ENCODE peak calls at places on chromosomes 3 and 15, in six cellular contexts. One of them, this sample, is unnamed.

GRCh38 chr15:44427756-44428724 is 611 bp downstream of the CTDSPL2 start:
- DNase-seq in endothelial cell of umbilical vein: peak; percentile 39
- DNase-seq in dorsolateral prefrontal cortex: no peak
- DNase-seq in foreskin fibroblast: no peak
- DNase-seq in adrenal gland: no peak
- DNase-seq in mammary epithelial cell: peak; percentile 83
- DNase-seq in this sample: peak; percentile 74

GRCh38 chr3:197001106-197001971 is 28.3 kb downstream of the MELTF start:
- DNase-seq in endothelial cell of umbilical vein: no peak
- DNase-seq in dorsolateral prefrontal cortex: no peak
- DNase-seq in foreskin fibroblast: no peak
- DNase-seq in adrenal gland: no peak
- DNase-seq in mammary epithelial cell: peak; percentile 50
- DNase-seq in this sample: no peak

GRCh38 chr15:57216288-57216687 is 160.0 kb upstream of the CGNL1 start:
- DNase-seq in endothelial cell of umbilical vein: peak; percentile 68
- DNase-seq in dorsolateral prefrontal cortex: no peak
- DNase-seq in foreskin fibroblast: peak; percentile 90
- DNase-seq in adrenal gland: no peak
- DNase-seq in mammary epithelial cell: peak; percentile 64
- DNase-seq in this sample: no peak

GRCh38 chr3:4426782-4427344 is 40.2 kb downstream of the SUMF1 start:
- DNase-seq in endothelial cell of umbilical vein: peak; percentile 46
- DNase-seq in dorsolateral prefrontal cortex: no peak
- DNase-seq in foreskin fibroblast: peak; percentile 92
- DNase-seq in adrenal gland: no peak
- DNase-seq in mammary epithelial cell: peak; percentile 72
- DNase-seq in this sample: no peak

GRCh38 chr3:99869621-99870020 is 52.0 kb downstream of the CMSS1 start:
- DNase-seq in endothelial cell of umbilical vein: no peak
- DNase-seq in dorsolateral prefrontal cortex: no peak
- DNase-seq in foreskin fibroblast: no peak
- DNase-seq in adrenal gland: no peak
- DNase-seq in mammary epithelial cell: no peak
- DNase-seq in this sample: no peak

GRCh38 chr3:143288944-143289343 is 169.4 kb downstream of the CHST2 start:
- DNase-seq in endothelial cell of umbilical vein: no peak
- DNase-seq in dorsolateral prefrontal cortex: no peak
- DNase-seq in foreskin fibroblast: no peak
- DNase-seq in adrenal gland: no peak
- DNase-seq in mammary epithelial cell: no peak
- DNase-seq in this sample: no peak

GRCh38 chr3:53142986-53143385 is 12.8 kb upstream of the RFT1 start:
- DNase-seq in endothelial cell of umbilical vein: no peak
- DNase-seq in dorsolateral prefrontal cortex: no peak
- DNase-seq in foreskin fibroblast: no peak
- DNase-seq in adrenal gland: no peak
- DNase-seq in mammary epithelial cell: no peak
- DNase-seq in this sample: no peak

GRCh38 chr3:147943265-147943945 is 534.2 kb downstream of the ZIC1 start:
- DNase-seq in endothelial cell of umbilical vein: peak; percentile 85
- DNase-seq in dorsolateral prefrontal cortex: no peak
- DNase-seq in foreskin fibroblast: peak; percentile 93
- DNase-seq in adrenal gland: no peak
- DNase-seq in mammary epithelial cell: peak; percentile 84
- DNase-seq in this sample: no peak

GRCh38 chr15:22918056-22918455 is 62.1 kb downstream of the CYFIP1 start:
- DNase-seq in endothelial cell of umbilical vein: no peak
- DNase-seq in dorsolateral prefrontal cortex: no peak
- DNase-seq in foreskin fibroblast: peak; percentile 67
- DNase-seq in adrenal gland: no peak
- DNase-seq in mammary epithelial cell: peak; percentile 77
- DNase-seq in this sample: no peak

GRCh38 chr15:70486451-70487379 is 276.6 kb downstream of the UACA start:
- DNase-seq in endothelial cell of umbilical vein: no peak
- DNase-seq in dorsolateral prefrontal cortex: no peak
- DNase-seq in foreskin fibroblast: no peak
- DNase-seq in adrenal gland: no peak
- DNase-seq in mammary epithelial cell: peak; percentile 93
- DNase-seq in this sample: no peak

GRCh38 chr3:161890147-161890625 is 393.6 kb downstream of the OTOL1 start:
- DNase-seq in endothelial cell of umbilical vein: peak; percentile 18
- DNase-seq in dorsolateral prefrontal cortex: no peak
- DNase-seq in foreskin fibroblast: peak; percentile 98
- DNase-seq in adrenal gland: no peak
- DNase-seq in mammary epithelial cell: peak; percentile 62
- DNase-seq in this sample: peak; percentile 72

GRCh38 chr3:134463676-134464611 is 21.8 kb downstream of the ANAPC13 start:
- DNase-seq in endothelial cell of umbilical vein: no peak
- DNase-seq in dorsolateral prefrontal cortex: no peak
- DNase-seq in foreskin fibroblast: peak; percentile 90
- DNase-seq in adrenal gland: no peak
- DNase-seq in mammary epithelial cell: peak; percentile 68
- DNase-seq in this sample: no peak

GRCh38 chr3:70597312-70597711 is 284.9 kb upstream of the MDFIC2 start:
- DNase-seq in endothelial cell of umbilical vein: no peak
- DNase-seq in dorsolateral prefrontal cortex: no peak
- DNase-seq in foreskin fibroblast: no peak
- DNase-seq in adrenal gland: no peak
- DNase-seq in mammary epithelial cell: no peak
- DNase-seq in this sample: no peak

GRCh38 chr15:71195242-71195641 is 80.0 kb downstream of the THSD4 start:
- DNase-seq in endothelial cell of umbilical vein: no peak
- DNase-seq in dorsolateral prefrontal cortex: no peak
- DNase-seq in foreskin fibroblast: no peak
- DNase-seq in adrenal gland: no peak
- DNase-seq in mammary epithelial cell: no peak
- DNase-seq in this sample: no peak

GRCh38 chr15:100340721-100341661 is 784 bp downstream of the ADAMTS17 start:
- DNase-seq in endothelial cell of umbilical vein: no peak
- DNase-seq in dorsolateral prefrontal cortex: no peak
- DNase-seq in foreskin fibroblast: peak; percentile 2
- DNase-seq in adrenal gland: no peak
- DNase-seq in mammary epithelial cell: no peak
- DNase-seq in this sample: no peak

GRCh38 chr3:143783856-143784370 is 64.4 kb downstream of the SLC9A9 start:
- DNase-seq in endothelial cell of umbilical vein: no peak
- DNase-seq in dorsolateral prefrontal cortex: no peak
- DNase-seq in foreskin fibroblast: no peak
- DNase-seq in adrenal gland: no peak
- DNase-seq in mammary epithelial cell: no peak
- DNase-seq in this sample: no peak

GRCh38 chr15:74013374-74013893 is 18.9 kb downstream of the PML start:
- DNase-seq in endothelial cell of umbilical vein: no peak
- DNase-seq in dorsolateral prefrontal cortex: no peak
- DNase-seq in foreskin fibroblast: no peak
- DNase-seq in adrenal gland: no peak
- DNase-seq in mammary epithelial cell: no peak
- DNase-seq in this sample: no peak

GRCh38 chr3:45679805-45680204 is 9.4 kb upstream of the SACM1L start:
- DNase-seq in endothelial cell of umbilical vein: no peak
- DNase-seq in dorsolateral prefrontal cortex: no peak
- DNase-seq in foreskin fibroblast: no peak
- DNase-seq in adrenal gland: no peak
- DNase-seq in mammary epithelial cell: no peak
- DNase-seq in this sample: no peak

GRCh38 chr15:88341653-88342052 is 85.1 kb upstream of the NTRK3 start:
- DNase-seq in endothelial cell of umbilical vein: no peak
- DNase-seq in dorsolateral prefrontal cortex: no peak
- DNase-seq in foreskin fibroblast: no peak
- DNase-seq in adrenal gland: no peak
- DNase-seq in mammary epithelial cell: no peak
- DNase-seq in this sample: no peak

GRCh38 chr15:77440378-77440999 is 19.8 kb downstream of the HMG20A start:
- DNase-seq in endothelial cell of umbilical vein: no peak
- DNase-seq in dorsolateral prefrontal cortex: no peak
- DNase-seq in foreskin fibroblast: peak; percentile 57
- DNase-seq in adrenal gland: no peak
- DNase-seq in mammary epithelial cell: peak; percentile 44
- DNase-seq in this sample: no peak

GRCh38 chr3:122576174-122576940 is 1.1 kb upstream of the PARP15 start:
- DNase-seq in endothelial cell of umbilical vein: no peak
- DNase-seq in dorsolateral prefrontal cortex: no peak
- DNase-seq in foreskin fibroblast: peak; percentile 28
- DNase-seq in adrenal gland: no peak
- DNase-seq in mammary epithelial cell: no peak
- DNase-seq in this sample: no peak

GRCh38 chr15:60589728-60590127 is 110.8 kb upstream of the ICE2 start:
- DNase-seq in endothelial cell of umbilical vein: no peak
- DNase-seq in dorsolateral prefrontal cortex: no peak
- DNase-seq in foreskin fibroblast: no peak
- DNase-seq in adrenal gland: no peak
- DNase-seq in mammary epithelial cell: no peak
- DNase-seq in this sample: no peak
- TF ChIP-seq CTCF in endothelial cell of umbilical vein: no peak
- TF ChIP-seq CTCF in dorsolateral prefrontal cortex: no peak
- TF ChIP-seq CTCF in foreskin fibroblast: no peak
- TF ChIP-seq CTCF in adrenal gland: no peak
- TF ChIP-seq CTCF in mammary epithelial cell: no peak
- TF ChIP-seq CTCF in this sample: no peak

GRCh38 chr3:62554264-62554799 is 181.0 kb upstream of the FEZF2 start:
- DNase-seq in endothelial cell of umbilical vein: no peak
- DNase-seq in dorsolateral prefrontal cortex: no peak
- DNase-seq in foreskin fibroblast: peak; percentile 19
- DNase-seq in adrenal gland: no peak
- DNase-seq in mammary epithelial cell: no peak
- DNase-seq in this sample: no peak
- TF ChIP-seq CTCF in endothelial cell of umbilical vein: peak; percentile 8
- TF ChIP-seq CTCF in dorsolateral prefrontal cortex: no peak
- TF ChIP-seq CTCF in foreskin fibroblast: peak; percentile 22
- TF ChIP-seq CTCF in adrenal gland: no peak
- TF ChIP-seq CTCF in mammary epithelial cell: peak; percentile 46
- TF ChIP-seq CTCF in this sample: no peak

DNA sequence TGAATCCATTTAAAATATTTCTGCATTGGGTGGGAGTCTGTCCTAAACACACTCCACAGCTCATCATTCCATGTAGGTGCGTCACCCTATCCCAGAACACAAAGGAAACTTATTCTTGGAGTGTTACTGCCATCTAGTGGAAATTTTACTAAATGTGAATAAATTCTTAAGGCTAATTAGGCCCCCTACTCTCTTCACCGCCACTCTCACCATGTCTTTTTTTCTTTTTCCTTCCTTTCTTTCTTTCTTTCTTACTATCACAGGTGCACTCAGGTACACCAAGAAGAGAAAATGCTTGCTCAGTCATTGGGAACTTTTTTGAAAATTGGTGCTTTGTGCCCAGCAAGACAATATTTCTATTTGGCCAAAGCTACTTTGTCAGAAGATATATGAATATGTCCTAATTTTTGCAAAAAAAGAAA is 26.4 kb upstream of the ATP8B4 start:
- DNase-seq in endothelial cell of umbilical vein: peak; percentile 73
- DNase-seq in dorsolateral prefrontal cortex: no peak
- DNase-seq in foreskin fibroblast: peak; percentile 88
- DNase-seq in adrenal gland: no peak
- DNase-seq in mammary epithelial cell: peak; percentile 63
- DNase-seq in this sample: no peak
- TF ChIP-seq CTCF in endothelial cell of umbilical vein: peak; percentile 16
- TF ChIP-seq CTCF in dorsolateral prefrontal cortex: peak; percentile 70
- TF ChIP-seq CTCF in foreskin fibroblast: peak; percentile 17
- TF ChIP-seq CTCF in adrenal gland: peak; percentile 82
- TF ChIP-seq CTCF in mammary epithelial cell: peak; percentile 48
- TF ChIP-seq CTCF in this sample: peak; percentile 52

GRCh38 chr15:31975446-31976229 is 54.7 kb upstream of the CHRNA7 start:
- DNase-seq in endothelial cell of umbilical vein: no peak
- DNase-seq in dorsolateral prefrontal cortex: no peak
- DNase-seq in foreskin fibroblast: peak; percentile 24
- DNase-seq in adrenal gland: no peak
- DNase-seq in mammary epithelial cell: no peak
- DNase-seq in this sample: no peak
- TF ChIP-seq CTCF in endothelial cell of umbilical vein: peak; percentile 5
- TF ChIP-seq CTCF in dorsolateral prefrontal cortex: peak; percentile 17
- TF ChIP-seq CTCF in foreskin fibroblast: no peak
- TF ChIP-seq CTCF in adrenal gland: no peak
- TF ChIP-seq CTCF in mammary epithelial cell: peak; percentile 1
- TF ChIP-seq CTCF in this sample: no peak

DNA sequence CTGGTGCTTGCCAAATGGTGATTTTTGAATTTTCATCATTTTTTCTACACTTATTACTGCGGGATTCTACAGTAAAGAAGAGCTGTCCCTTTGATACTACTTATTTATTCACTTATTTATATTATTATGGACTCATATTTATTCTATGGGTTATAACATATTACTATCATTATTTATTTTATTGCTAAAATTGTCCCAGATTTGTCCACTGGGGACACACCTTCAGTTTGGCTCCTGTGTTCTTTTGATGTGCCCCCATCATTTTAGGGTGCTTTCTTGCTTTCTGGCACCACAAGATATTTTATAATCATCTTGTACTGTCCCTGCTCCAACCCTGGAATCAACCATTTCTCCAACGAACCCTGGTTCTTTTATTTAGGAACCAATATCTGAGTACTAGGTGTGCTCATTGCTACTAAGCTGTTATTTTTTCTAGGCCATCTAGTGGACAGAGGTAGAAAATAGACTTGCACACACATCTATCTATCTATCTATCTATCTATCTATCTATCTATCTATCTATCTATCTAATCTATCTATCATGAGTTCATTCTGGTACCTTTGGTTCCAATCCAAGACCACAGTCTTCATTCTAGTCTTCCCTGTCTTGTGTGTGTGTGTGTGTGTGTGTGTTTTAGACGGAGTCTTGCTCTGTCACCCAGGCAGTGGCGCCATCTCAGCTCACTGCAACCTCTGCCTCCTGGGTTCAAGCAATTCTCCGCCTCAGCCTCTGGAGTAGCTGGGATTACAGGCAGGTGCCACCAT is 16.0 kb downstream of the SLC22A14 start:
- DNase-seq in endothelial cell of umbilical vein: peak; percentile 33
- DNase-seq in dorsolateral prefrontal cortex: no peak
- DNase-seq in foreskin fibroblast: peak; percentile 37
- DNase-seq in adrenal gland: no peak
- DNase-seq in mammary epithelial cell: no peak
- DNase-seq in this sample: no peak
- TF ChIP-seq CTCF in endothelial cell of umbilical vein: peak; percentile 26
- TF ChIP-seq CTCF in dorsolateral prefrontal cortex: peak; percentile 37
- TF ChIP-seq CTCF in foreskin fibroblast: peak; percentile 50
- TF ChIP-seq CTCF in adrenal gland: peak; percentile 64
- TF ChIP-seq CTCF in mammary epithelial cell: peak; percentile 52
- TF ChIP-seq CTCF in this sample: peak; percentile 12

This sample was measured in stomach.